ENCODE peak calls at places on chromosome 1, in ten cellular contexts. J is IMR-90; I is tibial artery; C is naive thymus-derived CD4-positive, alpha-beta T cell; Y is heart left ventricle; Q is psoas muscle; K is hepatocyte; X is brain microvascular endothelial cell; V is Peyer's patch; L is endothelial cell of umbilical vein. U is an unnamed sample.

GRCh38 chr1:234584926-234585325 is 25.1 kb downstream of the IRF2BP2 start:
- DNase-seq in J (no peak), I (no peak), K (no peak), V (no peak), Y (peak), C (no peak), X (peak), L (no peak), Q (peak), U (no peak)

GRCh38 chr1:15425521-15425920 is 12.7 kb upstream of the CTRC start:
- DNase-seq in C (no peak), Y (no peak), V (no peak), X (no peak), L (no peak), I (no peak), K (no peak), J (no peak), Q (no peak), U (peak)

GRCh38 chr1:210438928-210439841 is 110.5 kb downstream of the HHAT start:
- DNase-seq in Q (no peak), K (no peak), Y (no peak), V (no peak), C (no peak), I (no peak), X (peak), J (peak), L (peak), U (no peak)

GRCh38 chr1:233664254-233664653 is 50.3 kb downstream of the KCNK1 start:
- DNase-seq in X (no peak), Y (no peak), Q (no peak), L (no peak), J (no peak), K (no peak), C (no peak), V (no peak), I (no peak), U (no peak)

GRCh38 chr1:62325076-62325475 is 5.8 kb upstream of the KANK4 start:
- DNase-seq in V (no peak), K (peak), L (no peak), Q (no peak), I (no peak), X (no peak), C (no peak), J (peak), Y (no peak), U (no peak)

GRCh38 chr1:3630914-3631313 is 6.1 kb downstream of the TPRG1L start:
- DNase-seq in I (no peak), X (no peak), K (no peak), Q (no peak), V (no peak), C (no peak), J (no peak), L (no peak), Y (no peak), U (no peak)

GRCh38 chr1:26705788-26706237 is 10.0 kb downstream of the ARID1A start:
- DNase-seq in L (peak), I (no peak), J (peak), Q (no peak), X (peak), C (no peak), Y (no peak), K (no peak), V (no peak), U (no peak)

GRCh38 chr1:231808990-231809389 is 182.4 kb downstream of the DISC1 start:
- DNase-seq in K (no peak), C (no peak), L (peak), Y (no peak), V (no peak), J (peak), Q (no peak), X (peak), I (peak), U (no peak)

GRCh38 chr1:197011614-197012013 is 34.3 kb downstream of the CFHR5 start:
- DNase-seq in X (no peak), K (no peak), Y (no peak), J (no peak), I (no peak), Q (no peak), C (no peak), V (no peak), L (no peak), U (no peak)

GRCh38 chr1:178501705-178502329 is 5.1 kb upstream of the CLEC20A start:
- DNase-seq in V (peak), K (peak), Y (peak), C (no peak), X (peak), Q (peak), L (peak), I (peak), J (peak), U (peak)

GRCh38 chr1:107198581-107198980 is 57.7 kb downstream of the NTNG1 start:
- DNase-seq in C (no peak), X (no peak), Q (no peak), J (no peak), Y (no peak), L (no peak), K (no peak), I (no peak), V (no peak), U (no peak)

GRCh38 chr1:215875712-215876111 is 308.6 kb downstream of the KCTD3 start:
- DNase-seq in K (no peak), X (no peak), L (no peak), Y (no peak), C (no peak), I (no peak), J (no peak), V (no peak), Q (no peak), U (no peak)

GRCh38 chr1:4083171-4084052 is 183.3 kb upstream of the C1orf174 start:
- DNase-seq in V (peak), J (no peak), K (no peak), L (no peak), I (no peak), C (no peak), X (no peak), Q (no peak), Y (no peak), U (no peak)

GRCh38 chr1:119554188-119554587 is 47.2 kb downstream of the HSD3B1 start:
- DNase-seq in C (no peak), I (no peak), X (peak), J (peak), K (peak), Y (peak), Q (no peak), V (no peak), L (peak), U (no peak)

GRCh38 chr1:109395602-109396512 is 1.9 kb downstream of the SORT1 start:
- DNase-seq in C (no peak), V (no peak), K (no peak), Y (no peak), X (peak), I (no peak), J (peak), L (no peak), Q (no peak), U (peak)

GRCh38 chr1:111801071-111801850 is 45.6 kb downstream of the DDX20 start:
- DNase-seq in C (no peak), I (no peak), V (no peak), J (no peak), X (no peak), Y (peak), L (no peak), Q (no peak), K (no peak), U (no peak)

GRCh38 chr1:52702886-52703787 is 5.0 kb upstream of the COA7 start:
- DNase-seq in V (peak), C (peak), L (peak), Y (peak), X (peak), K (peak), J (peak), Q (peak), I (peak), U (peak)

GRCh38 chr1:2070800-2071530 is 20.8 kb downstream of the PRKCZ start:
- DNase-seq in C (no peak), Q (no peak), V (no peak), I (no peak), K (no peak), L (no peak), J (no peak), Y (no peak), X (no peak), U (no peak)

GRCh38 chr1:232669981-232670763 is 40.2 kb upstream of the SIPA1L2 start:
- DNase-seq in Y (no peak), V (no peak), Q (no peak), K (no peak), L (peak), C (no peak), X (peak), J (peak), I (no peak), U (no peak)

GRCh38 chr1:27556781-27557595 is 47.0 kb downstream of the AHDC1 start:
- DNase-seq in J (peak), K (peak), V (peak), X (peak), C (peak), Y (peak), Q (peak), L (peak), I (peak), U (peak)

GRCh38 chr1:206606867-206607266 is 5.4 kb downstream of the EIF2D start:
- DNase-seq in C (no peak), I (no peak), X (peak), Q (no peak), J (peak), K (peak), V (no peak), Y (no peak), L (peak), U (no peak)

DNA sequence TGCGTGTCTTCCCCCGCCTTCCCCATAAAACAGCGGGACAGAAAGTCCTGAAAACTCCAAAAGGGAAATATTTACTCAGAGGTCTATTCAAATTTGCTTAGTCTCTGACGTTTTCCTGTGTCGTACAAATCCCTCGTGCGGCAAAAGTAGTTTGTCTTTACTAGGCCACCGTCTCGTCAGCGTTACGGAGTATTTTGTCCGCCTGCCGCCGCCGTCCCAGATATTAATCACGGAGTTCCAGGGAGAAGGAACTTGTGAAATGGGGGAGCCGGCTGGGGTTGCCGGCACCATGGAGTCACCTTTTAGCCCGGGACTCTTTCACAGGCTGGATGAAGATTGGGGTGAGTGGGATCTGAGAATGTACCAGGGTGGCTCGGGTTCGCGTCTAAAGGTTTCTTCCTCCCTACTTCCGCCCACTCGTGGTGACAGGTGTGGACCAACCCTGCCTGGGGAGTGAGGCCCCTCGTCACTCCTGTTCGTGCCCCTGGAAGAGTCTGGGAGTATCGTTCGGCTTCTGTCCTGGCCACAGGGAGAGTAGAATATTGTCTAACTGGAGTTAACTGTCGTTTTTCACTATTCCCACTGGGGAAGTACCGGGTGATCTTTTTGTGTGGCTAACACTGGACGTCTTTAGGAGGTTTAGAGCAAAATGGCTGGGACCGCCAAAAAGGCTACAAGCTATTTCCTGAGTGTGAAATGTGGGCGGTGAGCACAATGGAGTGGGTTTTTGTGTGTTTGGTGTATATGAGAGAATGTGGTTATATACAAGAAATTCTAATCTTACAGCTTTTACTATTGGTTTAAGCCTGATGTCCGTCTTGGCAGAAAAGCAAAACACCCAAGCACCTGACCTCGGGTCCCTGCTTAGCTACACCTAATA is at the start of gene ATF6:
- DNase-seq in Y (peak), X (peak), I (peak), J (peak), C (peak), L (peak), K (peak), V (peak), Q (peak), U (peak)
- H3K27ac ChIP-seq in Y (peak), X (peak), I (peak), J (peak), C (peak), L (peak), K (peak), V (peak), Q (peak), U (peak)

DNA sequence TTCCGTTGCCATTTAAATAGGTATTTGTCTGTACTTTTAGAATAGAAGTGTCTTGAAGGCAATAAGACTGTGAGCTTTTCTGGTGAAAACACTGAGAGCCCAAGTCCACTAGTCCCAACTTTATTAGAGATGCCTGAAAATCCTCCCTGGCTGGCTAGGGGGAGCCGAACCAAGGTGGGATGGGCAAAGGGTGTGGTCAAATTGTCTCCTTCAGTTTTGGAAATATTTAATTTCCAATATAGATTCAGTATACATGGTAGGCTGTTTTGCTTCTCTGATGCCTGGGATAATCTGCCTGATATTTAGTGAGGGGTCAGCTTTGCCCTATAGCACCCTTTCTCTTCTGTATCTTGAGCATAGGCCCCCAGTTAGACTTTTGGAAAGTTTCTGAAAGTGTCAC is 3.5 kb downstream of the ROR1 start:
- DNase-seq in Q (no peak), X (no peak), L (no peak), I (no peak), K (no peak), V (no peak), J (no peak), Y (no peak), C (no peak), U (no peak)
- H3K4me3 ChIP-seq in Q (no peak), X (no peak), L (no peak), I (peak), K (no peak), V (no peak), J (no peak), Y (peak), C (no peak), U (no peak)

DNA sequence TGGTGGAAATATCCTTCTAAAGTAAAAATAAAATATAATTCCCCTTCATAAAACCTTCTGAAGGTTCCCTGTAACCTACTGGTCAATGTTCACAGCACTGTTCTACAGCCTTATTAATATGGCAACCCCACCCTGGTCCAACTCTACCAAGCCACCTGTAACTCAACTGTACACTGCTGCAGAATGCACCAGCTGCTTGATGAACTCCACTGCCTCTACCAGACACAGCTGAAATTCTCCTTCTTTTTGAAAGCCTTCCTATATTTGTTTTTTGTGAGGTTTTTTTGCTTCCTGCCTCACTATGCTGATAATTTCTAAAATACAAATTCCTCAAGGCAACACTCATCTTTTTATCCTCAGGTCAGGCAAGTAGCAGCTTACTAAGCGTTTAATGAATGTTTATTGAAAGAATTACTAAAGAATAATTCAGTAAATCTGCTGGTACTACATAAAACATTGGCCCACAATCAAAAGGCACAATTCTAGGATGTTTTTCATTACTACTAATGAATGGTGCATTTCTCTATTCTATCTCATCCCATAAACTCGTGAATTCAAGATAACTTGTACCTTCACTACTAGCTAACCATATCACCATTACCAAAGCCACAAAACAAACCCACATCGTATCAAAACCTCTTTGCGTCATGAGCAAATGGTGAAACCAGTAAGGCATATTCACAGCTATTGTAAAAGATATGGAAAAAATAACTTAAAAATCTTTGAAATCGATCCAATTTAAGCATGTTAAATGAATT is 2.4 kb downstream of the SSX2IP start:
- DNase-seq in L (no peak), Q (no peak), V (no peak), K (no peak), I (no peak), X (no peak), C (no peak), J (peak), Y (no peak), U (no peak)
- H3K27ac ChIP-seq in L (no peak), Q (no peak), V (no peak), K (peak), I (no peak), X (no peak), C (no peak), J (no peak), Y (no peak), U (no peak)

DNA sequence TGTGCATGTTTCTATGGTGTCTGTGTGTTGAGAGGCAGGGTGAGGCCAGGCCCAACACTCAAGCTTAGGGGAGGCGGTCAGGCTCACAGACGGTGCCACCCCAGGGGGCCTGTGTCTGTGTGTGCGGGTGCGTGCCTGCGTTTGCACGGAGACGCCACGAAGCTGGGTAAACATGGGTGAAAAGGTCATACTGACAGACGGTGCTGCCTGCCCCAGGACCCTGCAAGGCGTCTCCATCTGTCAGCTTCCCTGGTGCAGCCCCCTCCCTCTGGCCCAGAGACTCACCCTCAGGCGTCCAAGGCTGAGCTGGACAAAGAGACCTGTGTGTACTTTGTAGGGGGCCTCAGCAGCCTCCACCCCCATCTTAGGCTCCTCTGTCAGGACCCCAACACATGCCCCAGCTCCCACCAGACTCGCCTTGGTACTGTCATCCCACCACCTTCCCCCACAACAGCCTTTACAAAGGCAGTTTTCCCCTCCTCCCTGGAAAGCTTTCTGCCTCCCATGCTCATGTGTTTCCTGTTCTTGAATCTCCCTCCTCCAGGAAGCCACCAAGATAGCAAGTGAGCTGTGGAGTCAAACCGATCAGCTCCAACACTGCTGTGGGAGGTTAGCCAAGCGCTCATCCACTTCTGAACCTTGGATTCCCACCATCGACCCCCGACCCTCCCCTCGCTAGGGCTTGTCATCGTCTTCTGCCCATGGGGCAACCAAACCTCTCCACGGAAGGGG is 34.1 kb downstream of the PTPRF start:
- DNase-seq in X (no peak), L (no peak), C (no peak), Q (no peak), Y (no peak), K (no peak), V (no peak), J (no peak), I (no peak), U (no peak)
- H3K4me3 ChIP-seq in X (peak), L (no peak), C (no peak), Q (peak), Y (peak), K (no peak), V (peak), J (no peak), I (no peak), U (no peak)

DNA sequence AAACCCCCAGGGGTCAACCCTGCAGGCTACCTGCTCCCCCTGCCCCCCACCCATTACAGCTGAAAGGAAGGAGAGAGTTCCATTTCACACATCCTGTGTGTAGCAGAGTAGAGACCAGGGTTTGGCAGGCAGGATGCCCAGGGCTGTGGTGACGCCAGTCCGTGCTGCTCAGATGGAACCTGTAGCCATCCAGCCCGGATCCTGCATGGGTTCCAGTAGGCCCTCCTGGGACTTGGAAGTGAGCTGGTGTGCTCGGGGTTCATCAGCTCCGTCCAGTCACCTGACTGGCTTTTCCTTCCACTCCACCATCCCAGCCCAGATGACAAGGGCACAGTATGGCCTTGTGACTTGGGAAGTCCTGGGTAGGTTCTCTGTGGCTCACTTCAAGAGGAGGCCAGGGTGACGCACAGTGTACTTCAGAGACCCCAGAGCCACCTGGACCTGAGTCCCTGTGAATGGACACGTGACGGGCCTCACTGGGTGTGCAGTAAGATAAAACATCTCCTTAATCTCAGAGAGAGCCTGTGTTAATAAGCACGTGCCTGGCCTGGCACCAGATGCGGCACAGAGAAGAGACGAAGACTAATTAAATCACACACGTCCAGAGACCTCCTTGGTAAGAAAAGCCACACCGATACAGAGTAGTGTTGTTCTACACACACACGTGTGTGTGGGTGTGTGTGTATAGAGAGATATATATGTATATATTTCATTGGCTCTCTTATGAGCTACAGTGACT is 16.0 kb downstream of the ITPKB start:
- DNase-seq in X (no peak), Y (no peak), K (no peak), L (no peak), Q (no peak), I (no peak), V (no peak), J (no peak), C (peak), U (no peak)
- H3K27ac ChIP-seq in X (no peak), Y (peak), K (peak), L (no peak), Q (no peak), I (no peak), V (no peak), J (no peak), C (peak), U (no peak)